ENCODE peak calls at places on chromosomes 6 and 20, in seven cellular contexts. Q is left lung; M is lower leg skin; P is skeletal muscle cell; B is cardiac fibroblast; V is naive thymus-derived CD4-positive, alpha-beta T cell; C is transverse colon. I is an unnamed sample.

GRCh38 chr20:64035066-64035932 is 683 bp upstream of the C20orf204 start:
- DNase-seq in C (no peak), Q (no peak), V (no peak), B (no peak), P (no peak), M (no peak), I (no peak)

GRCh38 chr6:106446983-106447382 is 86.5 kb downstream of the CRYBG1 start:
- DNase-seq in P (no peak), V (no peak), Q (no peak), B (no peak), M (no peak), C (no peak), I (no peak)

GRCh38 chr6:162618463-162619002 is 109.0 kb downstream of the PRKN start:
- DNase-seq in P (no peak), M (no peak), C (no peak), V (no peak), B (no peak), Q (no peak), I (no peak)

GRCh38 chr20:59153355-59153681 is 10.3 kb upstream of the ZNF831 start:
- DNase-seq in M (peak), C (no peak), B (no peak), V (no peak), Q (no peak), P (no peak), I (no peak)

GRCh38 chr20:37396520-37397075 is 50.7 kb downstream of the SRC start:
- DNase-seq in B (no peak), V (no peak), M (no peak), Q (peak), C (no peak), P (no peak), I (peak)

GRCh38 chr6:45647341-45648138 is 269.8 kb upstream of the SUPT3H start:
- DNase-seq in B (peak), V (no peak), M (no peak), C (no peak), Q (no peak), P (peak), I (no peak)

GRCh38 chr20:46757754-46758678 is 48.6 kb downstream of the SLC2A10 start:
- DNase-seq in M (peak), Q (no peak), B (peak), V (peak), P (no peak), C (peak), I (peak)

GRCh38 chr20:49797292-49797628 is 15.4 kb upstream of the SLC9A8 start:
- DNase-seq in B (no peak), V (no peak), C (no peak), P (no peak), M (no peak), Q (no peak), I (no peak)

GRCh38 chr6:25963426-25964123 is 973 bp downstream of the TRIM38 start:
- DNase-seq in B (peak), M (peak), P (no peak), Q (no peak), V (no peak), C (no peak), I (no peak)

GRCh38 chr6:53020005-53020744 is 25.1 kb upstream of the GSTA4 start:
- DNase-seq in C (no peak), B (peak), P (peak), V (peak), Q (no peak), M (no peak), I (no peak)

GRCh38 chr20:34343458-34344255 is 19.4 kb upstream of the ITCH start:
- DNase-seq in C (peak), P (no peak), V (no peak), B (no peak), M (no peak), Q (no peak), I (no peak)

GRCh38 chr20:58850693-58851174 is at the start of gene GNAS-AS1:
- DNase-seq in Q (peak), M (peak), B (peak), C (peak), P (peak), V (peak), I (peak)

GRCh38 chr6:43627008-43627825 is 1.8 kb downstream of the GTPBP2 start:
- DNase-seq in P (peak), B (peak), V (no peak), M (peak), C (peak), Q (peak), I (no peak)

GRCh38 chr6:133130863-133131262 is 110.3 kb upstream of the EYA4 start:
- DNase-seq in V (no peak), P (no peak), B (peak), Q (peak), M (no peak), C (no peak), I (no peak)

GRCh38 chr20:1308067-1308701 is 20.8 kb downstream of the SDCBP2 start:
- DNase-seq in V (no peak), C (no peak), Q (no peak), P (no peak), M (no peak), B (no peak), I (no peak)

GRCh38 chr6:22363166-22363965 is 66.5 kb upstream of the PRL start:
- DNase-seq in B (no peak), P (no peak), C (no peak), M (no peak), V (no peak), Q (no peak), I (no peak)

GRCh38 chr6:122995930-122996796 is at the start of gene CLVS2:
- DNase-seq in C (no peak), V (no peak), M (no peak), P (peak), B (peak), Q (peak), I (peak)

GRCh38 chr6:93248591-93248990 is 170.8 kb downstream of the EPHA7 start:
- DNase-seq in C (no peak), Q (no peak), P (no peak), M (no peak), V (no peak), B (no peak), I (no peak)

GRCh38 chr6:484086-484728 is 92.7 kb downstream of the IRF4 start:
- DNase-seq in Q (no peak), C (no peak), B (no peak), M (no peak), P (no peak), V (no peak), I (no peak)

GRCh38 chr6:2632943-2633584 is 117.7 kb downstream of the MYLK4 start:
- DNase-seq in B (no peak), V (no peak), C (no peak), Q (no peak), P (no peak), M (no peak), I (no peak)

GRCh38 chr6:100088009-100088408 is 94.0 kb upstream of the MCHR2 start:
- DNase-seq in M (no peak), B (peak), Q (no peak), V (no peak), C (no peak), P (peak), I (no peak)

GRCh38 chr6:139135578-139136545 is 982 bp downstream of the HECA start:
- DNase-seq in B (no peak), M (peak), V (peak), P (no peak), Q (peak), C (peak), I (no peak)

GRCh38 chr6:148999921-149000589 is 253.2 kb downstream of the UST start:
- DNase-seq in C (peak), V (no peak), Q (no peak), M (no peak), B (peak), P (peak), I (no peak)

GRCh38 chr6:111771629-111772028 is 101.6 kb downstream of the FYN start:
- DNase-seq in P (no peak), C (no peak), Q (no peak), V (no peak), M (no peak), B (no peak), I (no peak)

GRCh38 chr6:168320661-168321060 is 1.1 kb upstream of the DACT2 start:
- DNase-seq in M (no peak), B (peak), V (no peak), Q (no peak), P (no peak), C (no peak), I (no peak)

GRCh38 chr6:168319279-168320051 is at the start of gene DACT2:
- DNase-seq in M (no peak), V (no peak), B (peak), Q (no peak), C (no peak), P (no peak), I (no peak)

GRCh38 chr6:168315626-168316025 is 4.0 kb downstream of the DACT2 start:
- DNase-seq in V (no peak), M (no peak), Q (no peak), P (no peak), B (no peak), C (no peak), I (no peak)

GRCh38 chr6:168318090-168318489 is 1.5 kb downstream of the DACT2 start:
- DNase-seq in V (no peak), B (no peak), Q (no peak), P (no peak), C (no peak), M (peak), I (no peak)

GRCh38 chr6:168318579-168319278 is 848 bp downstream of the DACT2 start:
- DNase-seq in B (no peak), C (no peak), V (no peak), M (no peak), Q (no peak), P (no peak), I (no peak)
- H3K4me3 ChIP-seq in B (no peak), C (peak), V (no peak), M (no peak), Q (peak), P (no peak), I (peak)

DNA sequence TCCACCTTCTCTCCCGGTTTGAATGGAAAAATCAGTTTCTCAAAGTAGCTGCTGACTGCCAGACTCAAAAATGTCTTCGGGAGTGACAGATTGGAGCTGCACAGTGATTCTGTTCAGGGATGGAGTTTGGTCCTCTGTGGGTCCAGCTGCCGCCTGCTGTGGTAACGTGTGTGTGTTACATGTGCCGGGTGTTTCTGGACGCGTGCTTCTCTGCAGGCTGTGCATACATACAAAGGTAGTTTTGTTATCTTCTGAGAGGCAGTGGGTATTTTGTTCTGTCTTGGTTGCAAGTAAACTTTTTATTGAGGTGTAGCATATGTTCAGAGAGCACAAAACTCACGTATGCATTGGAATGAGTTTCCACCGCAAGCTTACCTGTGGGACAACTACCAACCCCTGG is 41.3 kb upstream of the NAA20 start:
- DNase-seq in M (no peak), Q (no peak), V (no peak), P (no peak), C (no peak), B (peak), I (no peak)
- H3K4me3 ChIP-seq in M (peak), Q (peak), V (no peak), P (peak), C (peak), B (peak), I (no peak)

DNA sequence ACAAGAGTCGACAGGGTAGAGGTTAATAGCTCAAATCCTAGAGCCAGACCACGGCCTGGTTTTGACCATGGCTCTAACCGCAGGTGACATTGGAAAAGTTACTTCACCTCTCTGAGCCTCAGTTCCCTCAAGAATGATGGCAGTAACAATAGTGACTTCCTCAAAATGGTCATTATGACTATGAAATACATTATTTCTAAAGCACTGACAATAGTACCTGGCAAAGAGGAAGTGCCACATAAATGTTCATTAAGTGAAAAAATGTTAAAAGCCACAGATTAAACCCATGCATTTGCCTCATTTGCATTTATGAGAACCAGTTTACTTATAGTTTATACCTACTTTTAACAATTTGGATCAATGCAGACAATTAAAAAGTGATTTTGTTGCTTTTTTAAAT is 12.3 kb downstream of the BTBD3 start:
- DNase-seq in Q (no peak), M (no peak), C (no peak), B (no peak), V (no peak), P (no peak), I (no peak)
- H3K4me3 ChIP-seq in Q (no peak), M (no peak), C (no peak), B (no peak), V (no peak), P (no peak), I (no peak)

GRCh38 chr6:75348882-75349261 is 64.3 kb upstream of the TMEM30A start:
- DNase-seq in C (no peak), Q (no peak), P (no peak), V (no peak), M (no peak), B (no peak), I (no peak)
- H3K4me3 ChIP-seq in C (peak), Q (peak), P (no peak), V (no peak), M (no peak), B (no peak), I (peak)

DNA sequence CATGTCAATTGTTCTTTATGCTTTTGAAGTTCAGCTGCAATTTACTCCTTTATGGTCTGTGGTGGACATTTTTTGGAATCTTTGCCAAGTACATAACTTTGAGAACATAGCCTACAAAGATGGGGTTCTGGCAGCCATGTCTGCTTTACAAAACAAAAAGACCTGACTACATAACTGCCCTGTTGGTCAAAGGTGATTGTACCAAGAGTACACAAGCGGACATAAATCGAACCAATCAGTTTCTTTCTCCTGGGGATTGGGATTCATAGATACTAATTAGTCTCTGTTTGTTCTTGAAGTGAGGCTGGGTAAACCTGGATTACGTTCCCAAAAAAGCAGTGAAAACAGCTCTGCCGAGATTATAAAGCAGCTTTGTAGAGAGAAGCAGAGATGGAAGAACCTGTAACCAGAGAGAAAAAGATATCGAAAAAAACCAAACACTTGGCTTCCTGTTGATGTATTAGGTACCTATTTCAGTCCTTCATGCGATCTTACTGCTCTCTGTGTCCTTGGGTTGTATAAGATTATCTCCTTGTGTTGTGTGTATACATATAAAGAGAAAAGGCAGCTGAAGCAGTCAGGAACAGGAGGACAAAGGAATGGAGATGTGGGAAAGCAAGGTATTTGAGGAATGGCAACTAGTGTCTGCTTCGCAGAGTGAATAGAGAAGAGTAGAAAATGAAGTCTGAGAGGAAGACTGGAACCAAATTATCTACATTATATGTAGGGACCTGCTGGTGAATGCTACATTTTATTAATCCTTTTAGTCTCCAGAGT is 2.7 kb upstream of the ZFAND3 start:
- DNase-seq in Q (no peak), M (no peak), B (no peak), C (no peak), P (no peak), V (no peak), I (no peak)
- H3K4me3 ChIP-seq in Q (no peak), M (no peak), B (no peak), C (no peak), P (no peak), V (no peak), I (no peak)

GRCh38 chr6:51839975-51840374 is 247.4 kb downstream of the PKHD1 start:
- DNase-seq in B (no peak), P (no peak), C (no peak), V (no peak), M (no peak), Q (no peak), I (no peak)
- H3K4me3 ChIP-seq in B (no peak), P (no peak), C (no peak), V (no peak), M (no peak), Q (no peak), I (no peak)

DNA sequence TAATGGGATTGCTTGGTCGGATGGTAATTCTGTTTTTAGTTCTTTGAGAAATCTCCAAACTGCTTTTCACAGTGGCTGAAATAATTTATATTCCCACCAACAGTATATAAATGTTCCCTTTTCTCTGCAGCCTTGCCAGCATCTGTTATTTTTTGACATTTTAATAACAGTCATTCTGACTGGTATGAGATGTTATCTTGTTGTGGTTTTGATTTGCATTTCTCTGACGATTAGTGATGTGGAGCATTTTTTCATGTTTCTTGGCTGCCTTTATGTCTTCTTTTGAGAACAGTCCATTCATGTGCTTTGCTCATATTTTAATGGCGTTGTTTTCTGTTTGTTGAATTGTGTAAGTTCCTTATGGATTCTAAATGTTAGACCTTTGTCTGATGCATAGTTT is 641.6 kb downstream of the HACE1 start:
- DNase-seq in V (no peak), Q (no peak), M (no peak), B (peak), C (no peak), P (no peak), I (no peak)
- H3K4me3 ChIP-seq in V (no peak), Q (no peak), M (no peak), B (no peak), C (no peak), P (no peak), I (no peak)

GRCh38 chr6:30325873-30326445 is 768 bp upstream of the TRIM39 start:
- DNase-seq in V (peak), Q (peak), M (peak), P (no peak), B (no peak), C (no peak), I (peak)

GRCh38 chr6:30325150-30325872 is 1.4 kb upstream of the TRIM39 start:
- DNase-seq in M (no peak), Q (peak), C (peak), P (no peak), B (peak), V (peak), I (no peak)

GRCh38 chr6:30321692-30322388 is 4.9 kb upstream of the TRIM39 start:
- DNase-seq in P (no peak), V (no peak), B (peak), Q (no peak), M (no peak), C (no peak), I (no peak)

GRCh38 chr6:30323806-30324205 is 2.9 kb upstream of the TRIM39 start:
- DNase-seq in M (no peak), C (no peak), B (no peak), V (no peak), Q (no peak), P (no peak), I (no peak)

DNA sequence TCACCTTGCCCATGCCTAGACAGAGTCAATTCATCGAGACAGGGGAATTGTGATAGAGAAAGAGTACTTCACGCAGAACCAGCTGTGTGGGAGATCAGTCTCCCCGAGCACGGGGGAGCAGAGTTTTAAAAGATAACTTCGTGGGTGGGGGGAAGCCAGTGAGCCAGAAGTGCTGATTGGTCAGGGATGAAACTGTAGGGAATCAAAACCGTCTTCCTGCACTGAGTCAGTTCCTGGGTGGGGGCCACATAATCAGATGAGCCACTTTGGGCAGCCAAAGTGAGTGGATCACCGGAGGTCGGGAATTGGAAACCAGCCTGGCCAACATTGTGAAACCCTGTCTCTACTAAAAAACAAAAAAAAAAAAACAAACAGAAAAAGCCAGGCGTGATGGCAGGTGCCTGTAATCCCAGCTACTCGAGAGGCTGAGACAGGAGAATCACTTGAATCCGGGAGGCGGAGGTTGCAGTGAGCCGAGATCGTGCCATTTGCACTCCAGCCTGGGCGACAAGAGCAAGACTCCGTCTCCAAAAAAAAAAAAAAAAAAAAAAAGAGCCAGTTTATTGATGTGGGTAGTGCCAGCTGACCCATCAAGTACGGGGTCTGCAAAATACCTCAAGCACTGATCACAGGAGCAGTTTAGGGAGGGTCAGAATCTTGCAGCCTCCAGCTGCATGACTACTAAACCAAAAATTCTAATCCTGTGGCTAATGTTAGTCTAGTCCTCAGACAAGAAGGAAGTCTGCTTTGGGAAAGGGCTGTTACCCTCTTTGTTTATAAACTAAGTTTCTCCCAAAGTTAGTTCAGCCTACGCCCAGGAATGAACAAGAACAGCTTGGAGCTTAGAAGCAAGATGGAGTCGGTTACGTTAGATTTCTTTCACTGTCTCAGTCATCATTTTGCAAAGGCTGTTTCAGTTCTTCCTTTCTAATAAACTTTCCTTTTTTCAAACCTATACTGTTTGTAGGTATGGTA is 3.9 kb upstream of the TRIM39 start:
- DNase-seq in C (no peak), M (no peak), B (peak), V (no peak), Q (no peak), P (no peak), I (no peak)
- H3K4me3 ChIP-seq in C (no peak), M (no peak), B (no peak), V (no peak), Q (no peak), P (no peak), I (no peak)

GRCh38 chr6:128367437-128367836 is 153.0 kb downstream of the PTPRK start:
- DNase-seq in P (no peak), V (no peak), B (no peak), M (no peak), Q (no peak), C (no peak), I (no peak)
- H3K4me3 ChIP-seq in P (no peak), V (no peak), B (no peak), M (no peak), Q (no peak), C (no peak), I (no peak)